ENCODE peak calls at places on chromosome 5, in nine cellular contexts. One of them, this sample, is unnamed.

GRCh38 chr5:143403607-143404415 is at the start of gene NR3C1:
- DNase-seq in C1 segment of cervical spinal cord: peak; percentile 86
- DNase-seq in naive thymus-derived CD8-positive, alpha-beta T cell: peak; percentile 87
- DNase-seq in iris pigment epithelial cell: peak; percentile 88
- DNase-seq in SK-MEL-5: peak; percentile 75
- DNase-seq in AG08395: peak; percentile 80
- DNase-seq in kidney tubule cell: peak; percentile 92
- DNase-seq in OCI-M1: peak; percentile 92
- DNase-seq in MCF 10A: peak; percentile 86
- DNase-seq in this sample: peak; percentile 80

GRCh38 chr5:149834246-149834855 is 104.2 kb downstream of the PPARGC1B start:
- DNase-seq in C1 segment of cervical spinal cord: no peak
- DNase-seq in naive thymus-derived CD8-positive, alpha-beta T cell: peak; percentile 36
- DNase-seq in iris pigment epithelial cell: peak; percentile 91
- DNase-seq in SK-MEL-5: peak; percentile 79
- DNase-seq in AG08395: peak; percentile 83
- DNase-seq in kidney tubule cell: peak; percentile 86
- DNase-seq in OCI-M1: peak; percentile 82
- DNase-seq in MCF 10A: peak; percentile 87
- DNase-seq in this sample: no peak

GRCh38 chr5:139118804-139119203 is 79.4 kb downstream of the SIL1 start:
- DNase-seq in C1 segment of cervical spinal cord: no peak
- DNase-seq in naive thymus-derived CD8-positive, alpha-beta T cell: no peak
- DNase-seq in iris pigment epithelial cell: no peak
- DNase-seq in SK-MEL-5: no peak
- DNase-seq in AG08395: no peak
- DNase-seq in kidney tubule cell: no peak
- DNase-seq in OCI-M1: no peak
- DNase-seq in MCF 10A: no peak
- DNase-seq in this sample: no peak

GRCh38 chr5:40518511-40518917 is 161.2 kb upstream of the PTGER4 start:
- DNase-seq in C1 segment of cervical spinal cord: no peak
- DNase-seq in naive thymus-derived CD8-positive, alpha-beta T cell: no peak
- DNase-seq in iris pigment epithelial cell: peak; percentile 69
- DNase-seq in SK-MEL-5: no peak
- DNase-seq in AG08395: peak; percentile 9
- DNase-seq in kidney tubule cell: peak; percentile 61
- DNase-seq in OCI-M1: no peak
- DNase-seq in MCF 10A: peak; percentile 90
- DNase-seq in this sample: no peak

GRCh38 chr5:137600721-137601360 is 101.7 kb upstream of the SPOCK1 start:
- DNase-seq in C1 segment of cervical spinal cord: no peak
- DNase-seq in naive thymus-derived CD8-positive, alpha-beta T cell: no peak
- DNase-seq in iris pigment epithelial cell: no peak
- DNase-seq in SK-MEL-5: no peak
- DNase-seq in AG08395: no peak
- DNase-seq in kidney tubule cell: no peak
- DNase-seq in OCI-M1: no peak
- DNase-seq in MCF 10A: no peak
- DNase-seq in this sample: no peak

GRCh38 chr5:159905496-159905895 is 10.8 kb upstream of the ADRA1B start:
- DNase-seq in C1 segment of cervical spinal cord: no peak
- DNase-seq in naive thymus-derived CD8-positive, alpha-beta T cell: no peak
- DNase-seq in iris pigment epithelial cell: peak; percentile 91
- DNase-seq in SK-MEL-5: peak; percentile 67
- DNase-seq in AG08395: peak; percentile 90
- DNase-seq in kidney tubule cell: peak; percentile 100
- DNase-seq in OCI-M1: peak; percentile 4
- DNase-seq in MCF 10A: peak; percentile 96
- DNase-seq in this sample: no peak

GRCh38 chr5:160165137-160166068 is 46.2 kb upstream of the PWWP2A start:
- DNase-seq in C1 segment of cervical spinal cord: peak; percentile 77
- DNase-seq in naive thymus-derived CD8-positive, alpha-beta T cell: no peak
- DNase-seq in iris pigment epithelial cell: peak; percentile 99
- DNase-seq in SK-MEL-5: peak; percentile 96
- DNase-seq in AG08395: peak; percentile 97
- DNase-seq in kidney tubule cell: peak; percentile 99
- DNase-seq in OCI-M1: peak; percentile 84
- DNase-seq in MCF 10A: peak; percentile 100
- DNase-seq in this sample: peak; percentile 72

GRCh38 chr5:127385936-127386335 is 95.3 kb downstream of the MEGF10 start:
- DNase-seq in C1 segment of cervical spinal cord: no peak
- DNase-seq in naive thymus-derived CD8-positive, alpha-beta T cell: no peak
- DNase-seq in iris pigment epithelial cell: no peak
- DNase-seq in SK-MEL-5: no peak
- DNase-seq in AG08395: no peak
- DNase-seq in kidney tubule cell: no peak
- DNase-seq in OCI-M1: no peak
- DNase-seq in MCF 10A: no peak
- DNase-seq in this sample: no peak

GRCh38 chr5:86971034-86971511 is 296.6 kb upstream of the RASA1 start:
- DNase-seq in C1 segment of cervical spinal cord: no peak
- DNase-seq in naive thymus-derived CD8-positive, alpha-beta T cell: no peak
- DNase-seq in iris pigment epithelial cell: peak; percentile 26
- DNase-seq in SK-MEL-5: peak; percentile 62
- DNase-seq in AG08395: peak; percentile 17
- DNase-seq in kidney tubule cell: peak; percentile 40
- DNase-seq in OCI-M1: peak; percentile 48
- DNase-seq in MCF 10A: peak; percentile 39
- DNase-seq in this sample: no peak

GRCh38 chr5:125798311-125798710 is 624.9 kb upstream of the GRAMD2B start:
- DNase-seq in C1 segment of cervical spinal cord: no peak
- DNase-seq in naive thymus-derived CD8-positive, alpha-beta T cell: no peak
- DNase-seq in iris pigment epithelial cell: peak; percentile 31
- DNase-seq in SK-MEL-5: peak; percentile 7
- DNase-seq in AG08395: no peak
- DNase-seq in kidney tubule cell: peak; percentile 25
- DNase-seq in OCI-M1: peak; percentile 0
- DNase-seq in MCF 10A: peak; percentile 75
- DNase-seq in this sample: no peak

GRCh38 chr5:54148858-54149257 is 161.5 kb downstream of the ARL15 start:
- DNase-seq in C1 segment of cervical spinal cord: no peak
- DNase-seq in naive thymus-derived CD8-positive, alpha-beta T cell: no peak
- DNase-seq in iris pigment epithelial cell: no peak
- DNase-seq in SK-MEL-5: no peak
- DNase-seq in AG08395: no peak
- DNase-seq in kidney tubule cell: no peak
- DNase-seq in OCI-M1: no peak
- DNase-seq in MCF 10A: no peak
- DNase-seq in this sample: no peak

GRCh38 chr5:116732591-116732990 is 158.0 kb upstream of the SEMA6A start:
- DNase-seq in C1 segment of cervical spinal cord: no peak
- DNase-seq in naive thymus-derived CD8-positive, alpha-beta T cell: no peak
- DNase-seq in iris pigment epithelial cell: no peak
- DNase-seq in SK-MEL-5: no peak
- DNase-seq in AG08395: no peak
- DNase-seq in kidney tubule cell: no peak
- DNase-seq in OCI-M1: no peak
- DNase-seq in MCF 10A: no peak
- DNase-seq in this sample: no peak

GRCh38 chr5:179906294-179906794 is 1.4 kb downstream of the TBC1D9B start:
- DNase-seq in C1 segment of cervical spinal cord: no peak
- DNase-seq in naive thymus-derived CD8-positive, alpha-beta T cell: no peak
- DNase-seq in iris pigment epithelial cell: no peak
- DNase-seq in SK-MEL-5: no peak
- DNase-seq in AG08395: no peak
- DNase-seq in kidney tubule cell: no peak
- DNase-seq in OCI-M1: no peak
- DNase-seq in MCF 10A: no peak
- DNase-seq in this sample: no peak

GRCh38 chr5:178078197-178078995 is 34.9 kb upstream of the N4BP3 start:
- DNase-seq in C1 segment of cervical spinal cord: no peak
- DNase-seq in naive thymus-derived CD8-positive, alpha-beta T cell: no peak
- DNase-seq in iris pigment epithelial cell: peak; percentile 61
- DNase-seq in SK-MEL-5: peak; percentile 73
- DNase-seq in AG08395: peak; percentile 93
- DNase-seq in kidney tubule cell: peak; percentile 18
- DNase-seq in OCI-M1: no peak
- DNase-seq in MCF 10A: peak; percentile 100
- DNase-seq in this sample: no peak

GRCh38 chr5:96691503-96692303 is 29.5 kb downstream of the CAST start:
- DNase-seq in C1 segment of cervical spinal cord: no peak
- DNase-seq in naive thymus-derived CD8-positive, alpha-beta T cell: no peak
- DNase-seq in iris pigment epithelial cell: peak; percentile 71
- DNase-seq in SK-MEL-5: no peak
- DNase-seq in AG08395: peak; percentile 46
- DNase-seq in kidney tubule cell: no peak
- DNase-seq in OCI-M1: no peak
- DNase-seq in MCF 10A: peak; percentile 74
- DNase-seq in this sample: no peak

GRCh38 chr5:172795401-172795977 is 24.5 kb upstream of the DUSP1 start:
- DNase-seq in C1 segment of cervical spinal cord: peak; percentile 17
- DNase-seq in naive thymus-derived CD8-positive, alpha-beta T cell: no peak
- DNase-seq in iris pigment epithelial cell: peak; percentile 93
- DNase-seq in SK-MEL-5: no peak
- DNase-seq in AG08395: peak; percentile 91
- DNase-seq in kidney tubule cell: peak; percentile 87
- DNase-seq in OCI-M1: no peak
- DNase-seq in MCF 10A: peak; percentile 96
- DNase-seq in this sample: no peak

GRCh38 chr5:610744-611730 is 1.1 kb upstream of the CEP72 start:
- DNase-seq in C1 segment of cervical spinal cord: no peak
- DNase-seq in naive thymus-derived CD8-positive, alpha-beta T cell: no peak
- DNase-seq in iris pigment epithelial cell: no peak
- DNase-seq in SK-MEL-5: no peak
- DNase-seq in AG08395: no peak
- DNase-seq in kidney tubule cell: no peak
- DNase-seq in OCI-M1: no peak
- DNase-seq in MCF 10A: no peak
- DNase-seq in this sample: no peak

GRCh38 chr5:73354406-73354805 is 94.2 kb downstream of the FOXD1 start:
- DNase-seq in C1 segment of cervical spinal cord: no peak
- DNase-seq in naive thymus-derived CD8-positive, alpha-beta T cell: no peak
- DNase-seq in iris pigment epithelial cell: no peak
- DNase-seq in SK-MEL-5: no peak
- DNase-seq in AG08395: no peak
- DNase-seq in kidney tubule cell: no peak
- DNase-seq in OCI-M1: no peak
- DNase-seq in MCF 10A: no peak
- DNase-seq in this sample: no peak

GRCh38 chr5:59746261-59746765 is 147.2 kb downstream of the PDE4D start:
- DNase-seq in C1 segment of cervical spinal cord: no peak
- DNase-seq in naive thymus-derived CD8-positive, alpha-beta T cell: no peak
- DNase-seq in iris pigment epithelial cell: peak; percentile 94
- DNase-seq in SK-MEL-5: peak; percentile 48
- DNase-seq in AG08395: peak; percentile 55
- DNase-seq in kidney tubule cell: peak; percentile 87
- DNase-seq in OCI-M1: no peak
- DNase-seq in MCF 10A: peak; percentile 88
- DNase-seq in this sample: no peak

GRCh38 chr5:153404747-153405146 is 85.7 kb upstream of the GRIA1 start:
- DNase-seq in C1 segment of cervical spinal cord: no peak
- DNase-seq in naive thymus-derived CD8-positive, alpha-beta T cell: no peak
- DNase-seq in iris pigment epithelial cell: no peak
- DNase-seq in SK-MEL-5: no peak
- DNase-seq in AG08395: no peak
- DNase-seq in kidney tubule cell: no peak
- DNase-seq in OCI-M1: no peak
- DNase-seq in MCF 10A: no peak
- DNase-seq in this sample: no peak

GRCh38 chr5:65029178-65029577 is 260.4 kb downstream of the CWC27 start:
- DNase-seq in C1 segment of cervical spinal cord: no peak
- DNase-seq in naive thymus-derived CD8-positive, alpha-beta T cell: no peak
- DNase-seq in iris pigment epithelial cell: peak; percentile 37
- DNase-seq in SK-MEL-5: no peak
- DNase-seq in AG08395: no peak
- DNase-seq in kidney tubule cell: no peak
- DNase-seq in OCI-M1: no peak
- DNase-seq in MCF 10A: no peak
- DNase-seq in this sample: no peak

GRCh38 chr5:112475747-112476435 is 56.8 kb upstream of the EPB41L4A start:
- DNase-seq in C1 segment of cervical spinal cord: no peak
- DNase-seq in naive thymus-derived CD8-positive, alpha-beta T cell: no peak
- DNase-seq in iris pigment epithelial cell: peak; percentile 5
- DNase-seq in SK-MEL-5: peak; percentile 86
- DNase-seq in AG08395: no peak
- DNase-seq in kidney tubule cell: peak; percentile 76
- DNase-seq in OCI-M1: peak; percentile 58
- DNase-seq in MCF 10A: no peak
- DNase-seq in this sample: peak; percentile 4

GRCh38 chr5:81513982-81514381 is 120.0 kb upstream of the ACOT12 start:
- DNase-seq in C1 segment of cervical spinal cord: no peak
- DNase-seq in naive thymus-derived CD8-positive, alpha-beta T cell: no peak
- DNase-seq in iris pigment epithelial cell: peak; percentile 2
- DNase-seq in SK-MEL-5: peak; percentile 46
- DNase-seq in AG08395: no peak
- DNase-seq in kidney tubule cell: peak; percentile 13
- DNase-seq in OCI-M1: peak; percentile 61
- DNase-seq in MCF 10A: peak; percentile 20
- DNase-seq in this sample: no peak

GRCh38 chr5:169162407-169162806 is 138.5 kb downstream of the SLIT3 start:
- DNase-seq in C1 segment of cervical spinal cord: no peak
- DNase-seq in naive thymus-derived CD8-positive, alpha-beta T cell: no peak
- DNase-seq in iris pigment epithelial cell: no peak
- DNase-seq in SK-MEL-5: no peak
- DNase-seq in AG08395: peak; percentile 84
- DNase-seq in kidney tubule cell: peak; percentile 16
- DNase-seq in OCI-M1: no peak
- DNase-seq in MCF 10A: peak; percentile 33
- DNase-seq in this sample: no peak

GRCh38 chr5:18797241-18797640 is 1163.0 kb downstream of the TAF11L14 start:
- DNase-seq in C1 segment of cervical spinal cord: no peak
- DNase-seq in naive thymus-derived CD8-positive, alpha-beta T cell: no peak
- DNase-seq in iris pigment epithelial cell: peak; percentile 5
- DNase-seq in SK-MEL-5: no peak
- DNase-seq in AG08395: no peak
- DNase-seq in kidney tubule cell: no peak
- DNase-seq in OCI-M1: no peak
- DNase-seq in MCF 10A: no peak
- DNase-seq in this sample: no peak

GRCh38 chr5:24110019-24110615 is 534.7 kb downstream of the CDH10 start:
- DNase-seq in C1 segment of cervical spinal cord: no peak
- DNase-seq in naive thymus-derived CD8-positive, alpha-beta T cell: no peak
- DNase-seq in iris pigment epithelial cell: peak; percentile 17
- DNase-seq in SK-MEL-5: peak; percentile 82
- DNase-seq in AG08395: peak; percentile 18
- DNase-seq in kidney tubule cell: peak; percentile 23
- DNase-seq in OCI-M1: peak; percentile 73
- DNase-seq in MCF 10A: peak; percentile 63
- DNase-seq in this sample: no peak

GRCh38 chr5:150488519-150489357 is 19.2 kb upstream of the NDST1 start:
- DNase-seq in C1 segment of cervical spinal cord: peak; percentile 34
- DNase-seq in naive thymus-derived CD8-positive, alpha-beta T cell: no peak
- DNase-seq in iris pigment epithelial cell: peak; percentile 65
- DNase-seq in SK-MEL-5: peak; percentile 40
- DNase-seq in AG08395: peak; percentile 83
- DNase-seq in kidney tubule cell: peak; percentile 82
- DNase-seq in OCI-M1: peak; percentile 90
- DNase-seq in MCF 10A: peak; percentile 69
- DNase-seq in this sample: no peak

GRCh38 chr5:96031811-96032261 is 70.2 kb upstream of the ELL2 start:
- DNase-seq in C1 segment of cervical spinal cord: no peak
- DNase-seq in naive thymus-derived CD8-positive, alpha-beta T cell: no peak
- DNase-seq in iris pigment epithelial cell: peak; percentile 74
- DNase-seq in SK-MEL-5: no peak
- DNase-seq in AG08395: peak; percentile 72
- DNase-seq in kidney tubule cell: peak; percentile 91
- DNase-seq in OCI-M1: no peak
- DNase-seq in MCF 10A: peak; percentile 27
- DNase-seq in this sample: no peak

GRCh38 chr5:137115152-137115551 is 384.0 kb downstream of the SPOCK1 start:
- DNase-seq in C1 segment of cervical spinal cord: no peak
- DNase-seq in naive thymus-derived CD8-positive, alpha-beta T cell: no peak
- DNase-seq in iris pigment epithelial cell: no peak
- DNase-seq in SK-MEL-5: no peak
- DNase-seq in AG08395: no peak
- DNase-seq in kidney tubule cell: no peak
- DNase-seq in OCI-M1: no peak
- DNase-seq in MCF 10A: no peak
- DNase-seq in this sample: no peak

GRCh38 chr5:66958984-66959641 is 237.5 kb downstream of the CD180 start:
- DNase-seq in C1 segment of cervical spinal cord: peak; percentile 30
- DNase-seq in naive thymus-derived CD8-positive, alpha-beta T cell: no peak
- DNase-seq in iris pigment epithelial cell: peak; percentile 88
- DNase-seq in SK-MEL-5: no peak
- DNase-seq in AG08395: peak; percentile 69
- DNase-seq in kidney tubule cell: peak; percentile 67
- DNase-seq in OCI-M1: no peak
- DNase-seq in MCF 10A: peak; percentile 60
- DNase-seq in this sample: peak; percentile 57

GRCh38 chr5:153974131-153974812 is 64.4 kb downstream of the FAM114A2 start:
- DNase-seq in C1 segment of cervical spinal cord: no peak
- DNase-seq in naive thymus-derived CD8-positive, alpha-beta T cell: no peak
- DNase-seq in iris pigment epithelial cell: peak; percentile 52
- DNase-seq in SK-MEL-5: peak; percentile 55
- DNase-seq in AG08395: peak; percentile 78
- DNase-seq in kidney tubule cell: peak; percentile 56
- DNase-seq in OCI-M1: peak; percentile 75
- DNase-seq in MCF 10A: peak; percentile 68
- DNase-seq in this sample: no peak